ENCODE peak calls at places on chromosomes 12 and 14, in ten cellular contexts. M is activated CD8-positive, alpha-beta memory T cell treated with anti-CD3 and anti-CD28 coated beads for 24 hours; L is stimulated activated CD8-positive, alpha-beta memory T cell treated with anti-CD3 and anti-CD28 coated beads, Interleukin-2, amount 100 ng/mL, for 1 hour; A is stimulated activated CD4-positive, alpha-beta T cell treated with anti-CD3 and anti-CD28 coated beads, Interleukin-12 subunit alpha, Interleukin-12 subunit beta, amount 100 ng/mL, for 4 hours; R is AML-193; F is anterior cingulate cortex; X is tibial artery; G is activated CD4-positive, alpha-beta T cell treated with anti-CD3 and anti-CD28 coated beads for 24 hours; T is mesothelial cell of epicardium; I is mucosa of gallbladder. Y is an unnamed sample.

GRCh38 chr12:107526555-107527180 is 158.9 kb upstream of the PWP1 start:
- DNase-seq in T (no peak), A (no peak), R (no peak), M (no peak), I (no peak), F (no peak), X (no peak), G (no peak), L (no peak), Y (no peak)

GRCh38 chr14:23694085-23694975 is 58.2 kb downstream of the DHRS2 start:
- DNase-seq in L (no peak), R (no peak), I (no peak), A (no peak), M (no peak), X (no peak), G (no peak), F (no peak), T (no peak), Y (peak)

GRCh38 chr12:101566318-101566717 is 28.5 kb upstream of the MYBPC1 start:
- DNase-seq in F (no peak), T (no peak), M (no peak), R (no peak), A (no peak), L (no peak), I (no peak), G (no peak), X (no peak), Y (no peak)

GRCh38 chr12:106106892-106107291 is 31.9 kb downstream of the NUAK1 start:
- DNase-seq in G (no peak), X (no peak), L (no peak), M (no peak), A (no peak), T (no peak), R (no peak), F (no peak), I (no peak), Y (no peak)

GRCh38 chr12:116150001-116150400 is 127.5 kb downstream of the MED13L start:
- DNase-seq in T (no peak), I (no peak), G (no peak), R (no peak), A (no peak), M (no peak), F (no peak), X (no peak), L (no peak), Y (no peak)

GRCh38 chr14:71855399-71856036 is 76.7 kb upstream of the RGS6 start:
- DNase-seq in R (peak), L (peak), F (peak), T (no peak), I (peak), A (peak), X (peak), M (peak), G (peak), Y (peak)

GRCh38 chr14:54838931-54839512 is 63.6 kb downstream of the GCH1 start:
- DNase-seq in R (no peak), T (no peak), I (no peak), X (peak), L (no peak), F (no peak), G (no peak), A (no peak), M (no peak), Y (no peak)

GRCh38 chr12:25756974-25757665 is 201.4 kb upstream of the RASSF8 start:
- DNase-seq in L (no peak), X (no peak), G (no peak), R (no peak), A (no peak), F (no peak), T (no peak), M (no peak), I (no peak), Y (no peak)

GRCh38 chr14:60093606-60094005 is 1.9 kb downstream of the PCNX4 start:
- DNase-seq in M (no peak), A (no peak), T (no peak), G (no peak), R (peak), F (no peak), L (no peak), I (no peak), X (no peak), Y (no peak)

GRCh38 chr14:100438678-100439592 is 115.8 kb downstream of the SLC25A47 start:
- DNase-seq in A (peak), X (no peak), F (no peak), I (peak), L (no peak), R (no peak), M (peak), G (peak), T (no peak), Y (peak)

GRCh38 chr14:33765251-33765650 is 185.6 kb downstream of the EGLN3 start:
- DNase-seq in A (no peak), T (no peak), L (no peak), X (no peak), M (no peak), I (no peak), F (peak), G (no peak), R (no peak), Y (peak)

GRCh38 chr12:57868870-57869609 is 22.5 kb upstream of the CTDSP2 start:
- DNase-seq in F (peak), R (no peak), G (no peak), L (no peak), M (no peak), T (no peak), I (no peak), A (no peak), X (peak), Y (peak)

GRCh38 chr12:77940011-77940423 is 109.3 kb downstream of the NAV3 start:
- DNase-seq in L (no peak), F (no peak), R (no peak), X (no peak), I (no peak), M (no peak), A (no peak), T (no peak), G (no peak), Y (no peak)

GRCh38 chr12:64903738-64904137 is 79.3 kb downstream of the TBC1D30 start:
- DNase-seq in R (no peak), I (no peak), A (no peak), L (no peak), G (no peak), F (no peak), T (no peak), M (no peak), X (no peak), Y (no peak)

GRCh38 chr12:106773286-106773685 is 1.2 kb upstream of the RIC8B start:
- DNase-seq in X (no peak), I (no peak), F (no peak), A (no peak), L (no peak), G (no peak), R (no peak), M (no peak), T (no peak), Y (no peak)

GRCh38 chr14:94383777-94384176 is 4.6 kb downstream of the SERPINA1 start:
- DNase-seq in M (peak), R (no peak), L (no peak), X (no peak), F (no peak), T (no peak), A (no peak), I (no peak), G (no peak), Y (no peak)

GRCh38 chr12:69642531-69642930 is 31.8 kb upstream of the LRRC10 start:
- DNase-seq in X (no peak), G (no peak), M (no peak), L (no peak), T (no peak), A (no peak), I (no peak), R (no peak), F (no peak), Y (no peak)

GRCh38 chr12:1297206-1297605 is 297.2 kb downstream of the FBXL14 start:
- DNase-seq in T (no peak), L (no peak), M (no peak), G (no peak), X (no peak), I (no peak), A (no peak), F (no peak), R (no peak), Y (no peak)

GRCh38 chr12:9509464-9510166 is 98.1 kb downstream of the KLRB1 start:
- DNase-seq in L (no peak), M (no peak), T (no peak), R (no peak), G (no peak), I (no peak), F (no peak), X (no peak), A (no peak), Y (no peak)

GRCh38 chr12:121942145-121942718 is 23.8 kb downstream of the CFAP251 start:
- DNase-seq in G (no peak), M (no peak), X (no peak), L (no peak), A (no peak), F (no peak), T (no peak), I (no peak), R (no peak), Y (no peak)

GRCh38 chr12:45343269-45344051 is 127.6 kb downstream of the ANO6 start:
- DNase-seq in L (no peak), A (no peak), T (no peak), R (no peak), G (no peak), M (no peak), X (no peak), I (no peak), F (no peak), Y (no peak)

GRCh38 chr12:12191008-12191407 is 75.8 kb downstream of the LRP6 start:
- DNase-seq in F (no peak), G (no peak), X (no peak), T (no peak), I (no peak), R (no peak), M (no peak), A (no peak), L (no peak), Y (no peak)

GRCh38 chr14:21711360-21711961 is 37.8 kb upstream of the OR4E1 start:
- DNase-seq in M (no peak), L (no peak), G (no peak), X (no peak), F (no peak), A (no peak), I (no peak), R (peak), T (no peak), Y (peak)

GRCh38 chr14:75453817-75454434 is 26.1 kb downstream of the JDP2 start:
- DNase-seq in I (no peak), L (no peak), T (no peak), F (no peak), R (no peak), M (no peak), A (peak), X (no peak), G (peak), Y (no peak)

GRCh38 chr12:124814741-124815613 is 48.7 kb downstream of the SCARB1 start:
- DNase-seq in R (no peak), M (no peak), X (peak), A (no peak), F (no peak), I (no peak), L (no peak), G (no peak), T (no peak), Y (no peak)

GRCh38 chr14:31692376-31692781 is 131.2 kb downstream of the NUBPL start:
- DNase-seq in A (no peak), I (no peak), T (no peak), F (no peak), L (no peak), M (no peak), X (no peak), R (no peak), G (no peak), Y (no peak)

GRCh38 chr12:8914716-8915526 is 612 bp downstream of the PHC1 start:
- DNase-seq in A (peak), G (peak), T (peak), R (peak), F (peak), X (peak), L (peak), I (peak), M (peak), Y (peak)

GRCh38 chr14:36981832-36982528 is 190.4 kb downstream of the SLC25A21 start:
- DNase-seq in L (no peak), R (no peak), F (no peak), G (no peak), X (no peak), I (no peak), A (no peak), M (no peak), T (no peak), Y (no peak)

GRCh38 chr14:19975291-19975690 is at the start of gene OR4K15:
- DNase-seq in I (no peak), R (no peak), G (no peak), F (no peak), L (no peak), X (no peak), A (no peak), M (no peak), T (no peak), Y (no peak)

GRCh38 chr12:1496162-1496925 is 98.0 kb downstream of the FBXL14 start:
- DNase-seq in R (no peak), A (no peak), G (no peak), X (no peak), T (no peak), L (no peak), F (no peak), I (no peak), M (peak), Y (no peak)

GRCh38 chr14:80544366-80544765 is 333.1 kb upstream of the DIO2 start:
- DNase-seq in A (no peak), M (no peak), R (no peak), X (no peak), F (no peak), G (no peak), T (no peak), L (no peak), I (no peak), Y (no peak)

GRCh38 chr12:67220065-67220464 is 49.1 kb upstream of the CAND1 start:
- DNase-seq in T (no peak), I (no peak), M (no peak), A (no peak), L (no peak), F (no peak), R (no peak), G (no peak), X (no peak), Y (peak)

GRCh38 chr14:31070431-31070830 is 44.3 kb upstream of the STRN3 start:
- DNase-seq in I (no peak), A (no peak), T (no peak), F (no peak), R (no peak), X (no peak), M (peak), L (no peak), G (no peak), Y (no peak)

GRCh38 chr12:51323317-51323960 is 535 bp downstream of the BIN2 start:
- DNase-seq in R (no peak), A (peak), L (peak), I (no peak), T (no peak), M (peak), X (no peak), G (no peak), F (no peak), Y (no peak)

GRCh38 chr12:96368233-96368632 is 32.0 kb downstream of the CDK17 start:
- DNase-seq in I (peak), T (no peak), L (no peak), A (no peak), F (peak), G (no peak), R (no peak), M (no peak), X (peak), Y (peak)

GRCh38 chr12:98379106-98379505 is 136.3 kb upstream of the TMPO start:
- DNase-seq in F (no peak), R (no peak), M (no peak), X (no peak), I (no peak), L (no peak), G (no peak), T (no peak), A (no peak), Y (no peak)

GRCh38 chr14:63598821-63599220 is 42.9 kb downstream of the WDR89 start:
- DNase-seq in F (peak), A (no peak), R (no peak), I (no peak), X (no peak), G (no peak), L (no peak), M (no peak), T (no peak), Y (no peak)